ENCODE peak calls at places on chromosomes 12 and 14, in seven cellular contexts. One of them, this sample, is unnamed.

GRCh38 chr14:36295642-36296627 is 24.5 kb downstream of the MBIP start:
- DNase-seq in heart right ventricle: no peak
- DNase-seq in substantia nigra: no peak
- DNase-seq in fibroblast of lung: no peak
- DNase-seq in breast epithelium: no peak
- DNase-seq in aorta: no peak
- DNase-seq in A549: no peak
- DNase-seq in this sample: no peak

GRCh38 chr12:114018669-114019068 is 52.5 kb upstream of the RBM19 start:
- DNase-seq in breast epithelium: no peak
- DNase-seq in fibroblast of lung: peak; percentile 40
- DNase-seq in aorta: no peak
- DNase-seq in substantia nigra: no peak
- DNase-seq in heart right ventricle: no peak
- DNase-seq in A549: no peak
- DNase-seq in this sample: no peak

GRCh38 chr12:58765653-58766554 is 154.4 kb downstream of the LRIG3 start:
- DNase-seq in heart right ventricle: no peak
- DNase-seq in aorta: no peak
- DNase-seq in fibroblast of lung: no peak
- DNase-seq in substantia nigra: no peak
- DNase-seq in A549: no peak
- DNase-seq in breast epithelium: no peak
- DNase-seq in this sample: no peak

GRCh38 chr14:33655421-33655820 is 295.5 kb downstream of the EGLN3 start:
- DNase-seq in aorta: no peak
- DNase-seq in A549: no peak
- DNase-seq in substantia nigra: no peak
- DNase-seq in breast epithelium: no peak
- DNase-seq in fibroblast of lung: no peak
- DNase-seq in heart right ventricle: no peak
- DNase-seq in this sample: no peak

GRCh38 chr14:75098209-75098608 is 28.6 kb downstream of the NEK9 start:
- DNase-seq in fibroblast of lung: no peak
- DNase-seq in aorta: no peak
- DNase-seq in substantia nigra: no peak
- DNase-seq in A549: no peak
- DNase-seq in heart right ventricle: no peak
- DNase-seq in breast epithelium: no peak
- DNase-seq in this sample: no peak

GRCh38 chr12:51439330-51439729 is 14.7 kb downstream of the SLC4A8 start:
- DNase-seq in aorta: no peak
- DNase-seq in A549: no peak
- DNase-seq in heart right ventricle: no peak
- DNase-seq in fibroblast of lung: no peak
- DNase-seq in substantia nigra: no peak
- DNase-seq in breast epithelium: no peak
- DNase-seq in this sample: no peak

GRCh38 chr12:109160873-109161272 is 44.5 kb downstream of the ACACB start:
- DNase-seq in breast epithelium: no peak
- DNase-seq in aorta: no peak
- DNase-seq in A549: no peak
- DNase-seq in substantia nigra: no peak
- DNase-seq in heart right ventricle: no peak
- DNase-seq in fibroblast of lung: no peak
- DNase-seq in this sample: no peak

GRCh38 chr14:106318700-106319099 is 792.3 kb downstream of the TMEM121 start:
- DNase-seq in A549: no peak
- DNase-seq in aorta: no peak
- DNase-seq in heart right ventricle: no peak
- DNase-seq in fibroblast of lung: no peak
- DNase-seq in breast epithelium: no peak
- DNase-seq in substantia nigra: no peak
- DNase-seq in this sample: no peak

GRCh38 chr12:32155911-32156585 is 49.4 kb downstream of the BICD1 start:
- DNase-seq in heart right ventricle: no peak
- DNase-seq in fibroblast of lung: no peak
- DNase-seq in aorta: no peak
- DNase-seq in breast epithelium: no peak
- DNase-seq in substantia nigra: no peak
- DNase-seq in A549: no peak
- DNase-seq in this sample: no peak

GRCh38 chr12:67885370-67886169 is 103.7 kb upstream of the IFNG-AS1 start:
- DNase-seq in aorta: no peak
- DNase-seq in fibroblast of lung: no peak
- DNase-seq in A549: no peak
- DNase-seq in breast epithelium: no peak
- DNase-seq in substantia nigra: no peak
- DNase-seq in heart right ventricle: no peak
- DNase-seq in this sample: no peak

GRCh38 chr14:92603309-92604257 is 90.0 kb downstream of the RIN3 start:
- DNase-seq in substantia nigra: no peak
- DNase-seq in aorta: peak; percentile 88
- DNase-seq in heart right ventricle: peak; percentile 37
- DNase-seq in A549: no peak
- DNase-seq in breast epithelium: no peak
- DNase-seq in fibroblast of lung: peak; percentile 78
- DNase-seq in this sample: no peak

GRCh38 chr14:38409081-38409705 is 153.3 kb upstream of the CLEC14A start:
- DNase-seq in substantia nigra: no peak
- DNase-seq in fibroblast of lung: peak; percentile 35
- DNase-seq in heart right ventricle: no peak
- DNase-seq in breast epithelium: no peak
- DNase-seq in A549: no peak
- DNase-seq in aorta: no peak
- DNase-seq in this sample: no peak

GRCh38 chr14:79587194-79587593 is 624.1 kb downstream of the DIO2 start:
- DNase-seq in A549: no peak
- DNase-seq in breast epithelium: no peak
- DNase-seq in substantia nigra: no peak
- DNase-seq in aorta: no peak
- DNase-seq in heart right ventricle: no peak
- DNase-seq in fibroblast of lung: peak; percentile 45
- DNase-seq in this sample: no peak

GRCh38 chr12:94511506-94511905 is 51.8 kb upstream of the CEP83 start:
- DNase-seq in fibroblast of lung: no peak
- DNase-seq in substantia nigra: no peak
- DNase-seq in heart right ventricle: no peak
- DNase-seq in A549: no peak
- DNase-seq in breast epithelium: no peak
- DNase-seq in aorta: no peak
- DNase-seq in this sample: no peak

GRCh38 chr14:56797569-56798446 is 12.5 kb downstream of the OTX2 start:
- DNase-seq in substantia nigra: no peak
- DNase-seq in aorta: no peak
- DNase-seq in heart right ventricle: no peak
- DNase-seq in A549: no peak
- DNase-seq in fibroblast of lung: no peak
- DNase-seq in breast epithelium: no peak
- DNase-seq in this sample: no peak

GRCh38 chr12:95701275-95701674 is 89.3 kb downstream of the NTN4 start:
- DNase-seq in substantia nigra: no peak
- DNase-seq in heart right ventricle: no peak
- DNase-seq in breast epithelium: no peak
- DNase-seq in fibroblast of lung: no peak
- DNase-seq in aorta: no peak
- DNase-seq in A549: no peak
- DNase-seq in this sample: no peak

GRCh38 chr14:51209457-51209856 is 30.6 kb upstream of the TMX1 start:
- DNase-seq in fibroblast of lung: no peak
- DNase-seq in breast epithelium: no peak
- DNase-seq in A549: no peak
- DNase-seq in heart right ventricle: no peak
- DNase-seq in substantia nigra: no peak
- DNase-seq in aorta: no peak
- DNase-seq in this sample: no peak

GRCh38 chr14:96633096-96633495 is 130.9 kb downstream of the PAPOLA start:
- DNase-seq in heart right ventricle: no peak
- DNase-seq in fibroblast of lung: no peak
- DNase-seq in substantia nigra: no peak
- DNase-seq in breast epithelium: no peak
- DNase-seq in A549: no peak
- DNase-seq in aorta: no peak
- DNase-seq in this sample: no peak

DNA sequence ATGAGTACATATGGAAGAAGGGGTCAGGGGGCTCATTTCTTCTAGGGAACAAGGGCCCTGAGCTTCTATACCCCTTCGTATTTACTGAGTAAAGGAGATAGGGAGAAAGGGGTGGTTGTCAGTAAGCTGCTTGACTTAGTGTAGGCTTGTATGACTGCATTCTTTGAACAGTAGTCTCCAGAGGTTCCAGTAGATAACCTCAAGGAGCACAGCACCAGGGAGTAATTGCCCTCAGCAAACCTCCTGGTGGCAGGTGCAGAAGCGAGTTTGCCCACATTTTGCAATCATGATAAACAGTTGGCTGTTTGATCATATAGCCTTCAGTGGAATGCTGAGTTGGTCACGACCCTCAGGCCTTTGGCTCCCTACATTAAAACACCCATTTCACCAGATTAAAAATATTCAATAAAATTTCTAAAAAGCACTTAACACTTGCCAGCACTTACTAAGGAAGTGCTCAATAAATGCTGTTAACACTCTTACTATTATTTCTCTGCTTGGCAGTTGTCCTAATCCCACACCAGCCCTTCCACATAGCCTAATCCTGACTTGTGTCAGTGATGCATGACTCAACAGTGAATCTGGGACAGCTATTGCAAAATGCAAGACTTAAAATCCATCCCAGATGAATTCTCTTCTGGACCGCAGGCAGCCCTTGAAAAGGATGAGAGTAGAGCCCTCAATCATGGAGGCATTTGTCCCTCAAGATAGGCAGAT is 3.7 kb upstream of the DHRS4L2 start:
- DNase-seq in fibroblast of lung: peak; percentile 91
- DNase-seq in breast epithelium: no peak
- DNase-seq in heart right ventricle: no peak
- DNase-seq in substantia nigra: no peak
- DNase-seq in A549: peak; percentile 10
- DNase-seq in aorta: no peak
- DNase-seq in this sample: no peak
- H3K27ac ChIP-seq in fibroblast of lung: no peak overlapping the region
- H3K27ac ChIP-seq in breast epithelium: peak overlapping the region; percentile 70
- H3K27ac ChIP-seq in heart right ventricle: no peak overlapping the region
- H3K27ac ChIP-seq in substantia nigra: no peak overlapping the region
- H3K27ac ChIP-seq in A549: peak overlapping the region; percentile 73
- H3K27ac ChIP-seq in aorta: no peak overlapping the region
- H3K27ac ChIP-seq in this sample: no peak overlapping the region

GRCh38 chr14:104239185-104239775 is 100.9 kb downstream of the KIF26A start:
- DNase-seq in heart right ventricle: no peak
- DNase-seq in fibroblast of lung: no peak
- DNase-seq in breast epithelium: peak; percentile 33
- DNase-seq in A549: no peak
- DNase-seq in substantia nigra: no peak
- DNase-seq in aorta: peak; percentile 55
- DNase-seq in this sample: no peak

GRCh38 chr14:104239866-104240301 is 101.5 kb downstream of the KIF26A start:
- DNase-seq in breast epithelium: peak; percentile 34
- DNase-seq in substantia nigra: no peak
- DNase-seq in fibroblast of lung: no peak
- DNase-seq in aorta: no peak
- DNase-seq in A549: no peak
- DNase-seq in heart right ventricle: no peak
- DNase-seq in this sample: no peak

GRCh38 chr14:104238424-104239184 is 100.2 kb downstream of the KIF26A start:
- DNase-seq in breast epithelium: no peak
- DNase-seq in fibroblast of lung: no peak
- DNase-seq in A549: no peak
- DNase-seq in substantia nigra: no peak
- DNase-seq in heart right ventricle: no peak
- DNase-seq in aorta: peak; percentile 47
- DNase-seq in this sample: no peak

GRCh38 chr14:104243200-104243599 is 104.8 kb downstream of the KIF26A start:
- DNase-seq in fibroblast of lung: no peak
- DNase-seq in substantia nigra: no peak
- DNase-seq in A549: no peak
- DNase-seq in heart right ventricle: no peak
- DNase-seq in aorta: no peak
- DNase-seq in breast epithelium: no peak
- DNase-seq in this sample: no peak

DNA sequence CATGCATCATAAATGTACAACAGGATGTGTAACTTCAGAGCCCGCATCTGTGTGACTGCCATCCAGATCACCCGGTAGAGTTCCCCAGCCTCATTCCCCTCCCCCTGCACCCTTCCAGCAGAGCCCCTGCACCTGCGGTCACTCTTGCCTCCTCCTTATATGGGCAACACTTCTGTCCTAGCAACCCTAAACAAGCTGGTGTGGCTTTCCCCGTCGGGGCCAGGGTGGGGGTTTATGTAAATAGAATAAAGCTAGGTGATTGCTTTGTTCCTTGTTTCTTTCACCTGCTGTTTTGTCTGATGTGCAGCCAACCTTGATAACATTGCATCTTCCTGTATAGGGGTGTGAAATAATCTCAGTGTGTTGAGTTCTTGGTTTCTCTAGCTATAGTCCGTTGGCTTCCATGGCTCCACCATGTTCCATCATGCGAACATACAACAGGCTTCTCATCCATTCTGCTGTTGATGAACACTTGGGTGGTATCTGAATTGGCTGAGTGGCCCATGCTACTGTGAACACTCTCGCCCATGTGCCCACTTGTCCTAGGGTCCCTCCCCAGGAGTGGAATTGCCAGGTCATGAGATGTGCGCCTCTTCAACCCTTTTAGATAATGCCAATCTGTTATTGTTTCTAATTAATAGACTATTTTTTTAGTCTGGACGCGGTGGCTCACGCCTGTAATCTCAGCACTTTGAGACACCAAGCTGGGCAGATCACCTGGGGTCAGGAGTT is 102.2 kb downstream of the KIF26A start:
- DNase-seq in A549: no peak
- DNase-seq in substantia nigra: no peak
- DNase-seq in breast epithelium: no peak
- DNase-seq in fibroblast of lung: no peak
- DNase-seq in aorta: peak; percentile 44
- DNase-seq in heart right ventricle: no peak
- DNase-seq in this sample: no peak
- H3K27ac ChIP-seq in A549: no peak overlapping the region
- H3K27ac ChIP-seq in substantia nigra: no peak overlapping the region
- H3K27ac ChIP-seq in breast epithelium: no peak overlapping the region
- H3K27ac ChIP-seq in fibroblast of lung: no peak overlapping the region
- H3K27ac ChIP-seq in aorta: no peak overlapping the region
- H3K27ac ChIP-seq in heart right ventricle: no peak overlapping the region
- H3K27ac ChIP-seq in this sample: no peak overlapping the region

DNA sequence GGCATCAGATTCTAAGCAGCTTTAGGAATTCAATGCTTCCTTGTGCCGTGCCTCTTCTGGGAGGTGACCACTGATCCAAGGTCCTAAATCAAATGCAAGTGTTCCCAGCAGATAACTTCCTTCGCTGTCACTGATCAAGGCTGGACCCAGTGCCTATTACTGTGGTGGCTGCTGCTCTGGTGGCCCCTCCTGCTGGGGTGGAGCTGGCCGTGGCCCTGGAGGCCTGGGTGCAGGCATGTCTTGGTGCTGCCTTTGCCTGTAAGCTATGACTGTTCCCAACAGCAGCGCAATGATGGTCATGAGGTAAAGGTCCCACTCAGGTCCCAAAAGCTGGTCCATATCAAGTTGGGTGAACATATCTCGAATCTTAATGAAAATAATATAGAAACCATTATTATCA is 56.8 kb downstream of the SEL1L start:
- DNase-seq in aorta: no peak
- DNase-seq in A549: no peak
- DNase-seq in substantia nigra: no peak
- DNase-seq in heart right ventricle: no peak
- DNase-seq in fibroblast of lung: no peak
- DNase-seq in breast epithelium: no peak
- DNase-seq in this sample: no peak
- H3K27ac ChIP-seq in aorta: no peak overlapping the region
- H3K27ac ChIP-seq in A549: no peak overlapping the region
- H3K27ac ChIP-seq in substantia nigra: no peak overlapping the region
- H3K27ac ChIP-seq in heart right ventricle: no peak overlapping the region
- H3K27ac ChIP-seq in fibroblast of lung: no peak overlapping the region
- H3K27ac ChIP-seq in breast epithelium: no peak overlapping the region
- H3K27ac ChIP-seq in this sample: no peak overlapping the region

GRCh38 chr14:103301512-103302197 is 32.4 kb upstream of the EIF5 start:
- DNase-seq in substantia nigra: no peak
- DNase-seq in aorta: peak; percentile 38
- DNase-seq in heart right ventricle: no peak
- DNase-seq in A549: no peak
- DNase-seq in breast epithelium: no peak
- DNase-seq in fibroblast of lung: no peak
- DNase-seq in this sample: no peak
- H3K27ac ChIP-seq in substantia nigra: no peak overlapping the region
- H3K27ac ChIP-seq in aorta: no peak overlapping the region
- H3K27ac ChIP-seq in heart right ventricle: no peak overlapping the region
- H3K27ac ChIP-seq in A549: peak overlapping the region; percentile 11
- H3K27ac ChIP-seq in breast epithelium: no peak overlapping the region
- H3K27ac ChIP-seq in fibroblast of lung: no peak overlapping the region
- H3K27ac ChIP-seq in this sample: no peak overlapping the region

This sample was measured in caudate nucleus.